ENCODE peak calls at places on chromosomes 7 and 10, in eight cellular contexts. X is psoas muscle, S is mucosa of descending colon, W is left ventricle myocardium inferior, L is GM23248, E is right cardiac atrium, Y is fibroblast of lung, B is HAP-1. O is an unnamed sample.
A peak's percentile ranks its signal among the peaks of the same experiment; 100 is the strongest.

GRCh38 chr10:72485701-72486100 is 131.0 kb upstream of the DNAJB12 start:
- DNase-seq in X (no peak), S (no peak), W (no peak), L (no peak), E (no peak), Y (no peak), B (no peak), O (no peak)

GRCh38 chr10:13291821-13292773 is 7.8 kb downstream of the PHYH start:
- DNase-seq in X (no peak), S (no peak), W (no peak), L (no peak), E (no peak), Y (no peak), B (no peak), O (no peak)

GRCh38 chr7:158052381-158053095 is 535.1 kb downstream of the PTPRN2 start:
- DNase-seq in X (no peak), S (no peak), W (no peak), L (no peak), E (no peak), Y (no peak), B (no peak), O (no peak)

GRCh38 chr10:78406648-78407008 is 373.0 kb downstream of the RPS24 start:
- DNase-seq in X (no peak), S (no peak), W (no peak), L (no peak), E (no peak), Y (no peak), B (no peak), O (no peak)

GRCh38 chr7:29105191-29105590 is 41.1 kb downstream of the CPVL start:
- DNase-seq in X (no peak), S (no peak), W (no peak), L (no peak), E (no peak), Y (no peak), B (no peak), O (no peak)

GRCh38 chr10:70493660-70494234 is 15.2 kb downstream of the PALD1 start:
- DNase-seq in X (no peak), S (no peak), W (no peak), L (no peak), E (no peak), Y (no peak), B (peak; percentile 80), O (no peak)

GRCh38 chr10:77609781-77610272 is 27.8 kb downstream of the KCNMA1 start:
- DNase-seq in X (no peak), S (no peak), W (no peak), L (peak; percentile 16), E (no peak), Y (no peak), B (no peak), O (no peak)

GRCh38 chr10:117137031-117137910 is 799 bp downstream of the VAX1 start:
- DNase-seq in X (no peak), S (no peak), W (no peak), L (peak; percentile 51), E (no peak), Y (peak; percentile 57), B (no peak), O (no peak)

GRCh38 chr7:14125998-14126397 is 136.5 kb upstream of the ETV1 start:
- DNase-seq in X (no peak), S (no peak), W (no peak), L (no peak), E (no peak), Y (peak; percentile 8), B (no peak), O (no peak)

GRCh38 chr10:86673827-86674581 is 5.7 kb downstream of the LDB3 start:
- DNase-seq in X (peak; percentile 65), S (no peak), W (no peak), L (no peak), E (peak; percentile 73), Y (no peak), B (peak; percentile 42), O (no peak)

GRCh38 chr10:77925410-77925794 is 1.2 kb downstream of the DLG5 start:
- DNase-seq in X (no peak), S (no peak), W (no peak), L (peak; percentile 81), E (no peak), Y (peak; percentile 45), B (peak; percentile 63), O (peak; percentile 47)

GRCh38 chr7:105209870-105210269 is 178.9 kb downstream of the SRPK2 start:
- DNase-seq in X (no peak), S (no peak), W (no peak), L (no peak), E (no peak), Y (no peak), B (no peak), O (no peak)

GRCh38 chr7:97819161-97819560 is 53.0 kb downstream of the ASNS start:
- DNase-seq in X (no peak), S (no peak), W (no peak), L (no peak), E (no peak), Y (no peak), B (no peak), O (no peak)

GRCh38 chr7:105011771-105012502 is 2.1 kb upstream of the KMT2E start:
- DNase-seq in X (no peak), S (peak; percentile 61), W (no peak), L (peak; percentile 54), E (peak; percentile 62), Y (no peak), B (peak; percentile 50), O (peak; percentile 43)

GRCh38 chr10:31838709-31839108 is 89.9 kb downstream of the ARHGAP12 start:
- DNase-seq in X (no peak), S (no peak), W (no peak), L (no peak), E (no peak), Y (no peak), B (no peak), O (no peak)

GRCh38 chr10:44370731-44371248 is 14.1 kb downstream of the CXCL12 start:
- DNase-seq in X (no peak), S (no peak), W (no peak), L (no peak), E (no peak), Y (no peak), B (no peak), O (no peak)

GRCh38 chr7:71308105-71308504 is 176.2 kb downstream of the GALNT17 start:
- DNase-seq in X (peak; percentile 15), S (no peak), W (peak; percentile 22), L (no peak), E (peak; percentile 48), Y (peak; percentile 93), B (no peak), O (peak; percentile 63)

GRCh38 chr10:48649349-48649944 is 35.2 kb upstream of the WDFY4 start:
- DNase-seq in X (no peak), S (no peak), W (no peak), L (peak; percentile 41), E (no peak), Y (no peak), B (no peak), O (no peak)

GRCh38 chr10:53276797-53277196 is 504.2 kb upstream of the MBL2 start:
- DNase-seq in X (no peak), S (no peak), W (no peak), L (no peak), E (no peak), Y (no peak), B (no peak), O (no peak)

GRCh38 chr10:100970076-100970913 is 991 bp downstream of the SEMA4G start:
- DNase-seq in X (no peak), S (peak; percentile 89), W (no peak), L (no peak), E (no peak), Y (no peak), B (peak; percentile 48), O (no peak)

DNA sequence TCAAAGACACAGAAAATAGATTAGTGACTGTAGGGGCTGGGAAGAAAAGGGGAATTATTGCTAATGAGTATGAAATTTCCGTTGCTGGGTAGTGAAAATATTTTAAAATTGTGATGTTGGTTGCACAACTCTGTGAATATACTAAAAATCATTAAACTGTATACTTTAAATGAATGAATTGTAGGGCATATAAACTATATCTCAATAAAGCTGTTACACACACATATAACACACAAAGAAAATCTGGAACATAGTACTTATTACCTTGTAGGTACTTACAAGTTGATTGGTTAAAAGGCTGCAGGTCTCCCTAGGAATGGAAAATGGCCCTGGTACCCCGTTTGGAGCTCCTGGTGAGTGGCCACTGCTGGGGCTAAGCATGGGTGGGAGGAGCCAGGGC is 27.1 kb upstream of the VCL start:
- DNase-seq in X (no peak), S (no peak), W (no peak), L (no peak), E (no peak), Y (no peak), B (no peak), O (no peak)
- H3K4me1 ChIP-seq in X (peaks cover 6% of the 10 kb centered on the region), S (no peaks in the 10 kb centered on the region), W (peaks cover 27% of the 10 kb centered on the region), L (peaks cover 22% of the 10 kb centered on the region), E (peaks cover 4% of the 10 kb centered on the region), Y (peaks cover 7% of the 10 kb centered on the region), B (peaks cover 23% of the 10 kb centered on the region), O (no peaks in the 10 kb centered on the region)

GRCh38 chr10:30029890-30030261 is 29.5 kb downstream of the JCAD start:
- DNase-seq in X (no peak), S (no peak), W (no peak), L (no peak), E (no peak), Y (no peak), B (no peak), O (no peak)
- H3K4me1 ChIP-seq in X (peaks cover 8% of the 10 kb centered on the region), S (no peaks in the 10 kb centered on the region), W (peaks cover 70% of the 10 kb centered on the region), L (no peaks in the 10 kb centered on the region), E (peaks cover 11% of the 10 kb centered on the region), Y (no peaks in the 10 kb centered on the region), B (no peaks in the 10 kb centered on the region), O (peaks cover 11% of the 10 kb centered on the region)

GRCh38 chr7:30917216-30917893 is 5.7 kb downstream of the AQP1 start:
- DNase-seq in X (no peak), S (peak; percentile 6), W (no peak), L (no peak), E (peak; percentile 13), Y (no peak), B (no peak), O (no peak)
- H3K4me1 ChIP-seq in X (peaks cover 33% of the 10 kb centered on the region), S (peaks cover 11% of the 10 kb centered on the region), W (peaks cover 100% of the 10 kb centered on the region), L (peaks cover 26% of the 10 kb centered on the region), E (peaks cover 36% of the 10 kb centered on the region), Y (peaks cover 24% of the 10 kb centered on the region), B (no peaks in the 10 kb centered on the region), O (no peaks in the 10 kb centered on the region)

GRCh38 chr7:142797342-142797798 is 26.6 kb downstream of the PRSS2 start:
- DNase-seq in X (no peak), S (no peak), W (no peak), L (no peak), E (no peak), Y (no peak), B (no peak), O (no peak)
- H3K4me1 ChIP-seq in X (peaks cover 5% of the 10 kb centered on the region), S (no peaks in the 10 kb centered on the region), W (peaks cover 19% of the 10 kb centered on the region), L (peaks cover 4% of the 10 kb centered on the region), E (peaks cover 3% of the 10 kb centered on the region), Y (no peaks in the 10 kb centered on the region), B (no peaks in the 10 kb centered on the region), O (peaks cover 15% of the 10 kb centered on the region)